ENCODE peak calls at places on chromosomes 4 and X, in five cellular contexts. F is brain microvascular endothelial cell, A is IMR-90, I is gastrocnemius medialis, B is lung. L is an unnamed sample. For H3K36me3, the result is how much of the 10 kb centered on the place peaks cover.

GRCh38 chrX:66684196-66684595 is 45.3 kb upstream of the EDA2R start:
- DNase-seq in A (no peak), I (no peak), F (no peak), B (no peak), L (peak)

GRCh38 chr4:139889194-139889762 is 223.7 kb downstream of the MGST2 start:
- DNase-seq in F (no peak), B (no peak), A (no peak), I (no peak), L (no peak)

GRCh38 chr4:152729466-152729865 is 49.7 kb upstream of the TMEM154 start:
- DNase-seq in B (no peak), F (no peak), A (peak), I (no peak), L (peak)

GRCh38 chr4:39429476-39430310 is 23.0 kb downstream of the KLB start:
- DNase-seq in B (no peak), I (no peak), F (no peak), A (no peak), L (no peak)

GRCh38 chr4:58144721-58145120 is 1034.5 kb upstream of the IGFBP7 start:
- DNase-seq in I (no peak), A (no peak), B (no peak), F (no peak), L (no peak)

GRCh38 chr4:147731611-147732515 is at the start of gene ARHGAP10:
- DNase-seq in A (peak), I (peak), B (peak), F (peak), L (peak)

GRCh38 chr4:137124278-137124932 is 407.9 kb downstream of the PCDH18 start:
- DNase-seq in F (peak), A (peak), B (no peak), I (no peak), L (peak)

GRCh38 chr4:139975830-139976272 is 178.1 kb downstream of the MAML3 start:
- DNase-seq in I (no peak), A (peak), F (no peak), B (peak), L (no peak)

GRCh38 chr4:127211377-127212268 is 421.1 kb upstream of the INTU start:
- DNase-seq in I (no peak), A (no peak), B (no peak), F (no peak), L (peak)

GRCh38 chr4:18042754-18043153 is 21.2 kb upstream of the LCORL start:
- DNase-seq in B (no peak), F (no peak), I (no peak), A (no peak), L (no peak)

DNA sequence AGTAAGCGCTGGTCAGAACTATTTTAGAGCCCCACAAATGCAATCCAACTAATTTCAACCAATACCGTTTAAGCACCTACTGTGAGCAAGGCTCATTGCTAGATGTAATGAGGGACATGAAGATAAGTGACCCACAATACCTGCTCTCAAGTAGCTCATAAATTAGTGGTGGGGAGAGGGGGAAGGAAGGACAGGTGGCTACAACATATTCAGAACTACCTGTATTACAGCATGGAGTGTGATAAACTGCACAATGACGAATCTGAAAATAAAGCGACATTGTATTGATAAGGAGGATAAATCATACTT is 311.6 kb upstream of the DIAPH2 start:
- DNase-seq in F (no peak), A (no peak), B (no peak), I (no peak), L (no peak)
- TF ChIP-seq CTCF in F (no peak), A (no peak), B (no peak), I (no peak), L (no peak)

GRCh38 chr4:21242163-21242562 is 541.9 kb downstream of the PACRGL start:
- DNase-seq in A (no peak), F (no peak), B (no peak), I (no peak), L (no peak)
- H3K36me3 ChIP-seq in A (under half), F (under half), B (under half), I (under half), L (under half)

GRCh38 chrX:25721564-25721963 is 416.6 kb upstream of the MAGEB18 start:
- DNase-seq in A (no peak), F (no peak), I (no peak), B (no peak), L (no peak)
- TF ChIP-seq CTCF in A (peak), F (peak), I (no peak), B (no peak), L (peak)

GRCh38 chrX:1462110-1462509 is 9.4 kb upstream of the ASMTL start:
- DNase-seq in I (no peak), B (no peak), A (no peak), F (no peak), L (no peak)

GRCh38 chrX:1463581-1464281 is 11.0 kb upstream of the ASMTL start:
- DNase-seq in I (no peak), F (no peak), A (no peak), B (peak), L (no peak)

GRCh38 chrX:1464282-1465131 is 11.8 kb upstream of the ASMTL start:
- DNase-seq in B (peak), A (no peak), I (no peak), F (no peak), L (no peak)

GRCh38 chrX:1465261-1466231 is 12.8 kb upstream of the ASMTL start:
- DNase-seq in A (no peak), F (no peak), B (peak), I (no peak), L (no peak)

GRCh38 chrX:1462596-1463251 is 10.0 kb upstream of the ASMTL start:
- DNase-seq in F (peak), B (peak), I (no peak), A (peak), L (peak)
- H3K36me3 ChIP-seq in F (under half), B (under half), I (under half), A (under half), L (under half)

DNA sequence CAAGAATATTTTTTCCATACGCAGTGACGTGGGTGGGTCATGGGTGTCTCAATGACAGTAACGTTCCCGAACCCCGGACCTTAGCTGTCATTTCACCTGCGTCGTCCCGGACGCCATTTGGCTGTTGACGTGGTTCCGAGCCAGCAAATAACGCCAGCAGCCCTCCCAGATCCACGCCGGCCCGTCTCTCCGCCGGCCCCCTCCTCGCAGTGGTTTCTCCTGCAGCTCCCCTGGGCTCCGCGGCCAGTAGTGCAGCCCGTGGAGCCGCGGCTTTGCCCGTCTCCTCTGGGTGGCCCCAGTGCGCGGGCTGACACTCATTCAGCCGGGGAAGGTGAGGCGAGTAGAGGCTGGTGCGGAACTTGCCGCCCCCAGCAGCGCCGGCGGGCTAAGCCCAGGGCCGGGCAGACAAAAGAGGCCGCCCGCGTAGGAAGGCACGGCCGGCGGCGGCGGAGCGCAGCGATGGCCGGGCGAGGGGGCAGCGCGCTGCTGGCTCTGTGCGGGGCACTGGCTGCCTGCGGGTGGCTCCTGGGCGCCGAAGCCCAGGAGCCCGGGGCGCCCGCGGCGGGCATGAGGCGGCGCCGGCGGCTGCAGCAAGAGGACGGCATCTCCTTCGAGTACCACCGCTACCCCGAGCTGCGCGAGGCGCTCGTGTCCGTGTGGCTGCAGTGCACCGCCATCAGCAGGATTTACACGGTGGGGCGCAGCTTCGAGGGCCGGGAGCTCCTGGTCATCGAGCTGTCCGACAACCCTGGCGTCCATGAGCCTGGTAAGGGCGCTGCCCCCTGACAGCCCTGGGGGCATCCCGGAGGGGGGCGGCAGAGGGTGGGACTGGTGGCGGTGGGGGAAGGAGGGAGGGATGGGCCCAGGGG is at the start of gene CPE:
- DNase-seq in B (peak), I (peak), A (peak), F (peak), L (peak)
- TF ChIP-seq CTCF in B (peak), I (peak), A (peak), F (peak), L (peak)

DNA sequence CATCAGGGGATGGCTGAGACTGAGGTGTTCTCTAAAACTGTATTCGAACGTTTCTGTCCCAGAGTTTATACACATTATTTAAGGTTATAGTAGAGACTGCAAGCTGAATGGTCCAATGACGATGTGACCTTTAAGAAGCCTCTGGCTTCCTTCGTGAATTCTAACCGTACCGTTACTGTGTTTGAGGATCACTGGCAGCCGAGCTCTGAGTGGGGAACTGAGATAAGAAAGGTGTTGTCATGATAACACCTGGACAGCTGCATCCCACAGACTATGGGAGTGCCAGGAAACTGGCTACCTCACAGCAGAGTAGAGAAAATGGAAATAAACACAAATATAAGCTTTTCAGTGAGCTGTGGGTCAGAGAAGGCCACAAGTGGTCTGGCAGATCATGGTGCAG is 59.0 kb downstream of the HMGB2 start:
- DNase-seq in I (no peak), F (no peak), A (no peak), B (no peak), L (no peak)
- H3K36me3 ChIP-seq in I (under half), F (under half), A (under half), B (under half), L (under half)

L was measured in astrocyte.